ENCODE peak calls at places on chromosomes 16 and 17, in ten cellular contexts. Z, Y, P, M, J, K, U, F, H and Q are unnamed samples.

GRCh38 chr16:21663889-21664647 is at the start of gene OTOA:
- DNase-seq in J (no peak), Y (no peak), P (peak; percentile 75), F (no peak), H (no peak), U (no peak), M (no peak), Z (no peak), K (no peak), Q (peak; percentile 43)

GRCh38 chr16:58655215-58655596 is 25.6 kb upstream of the CNOT1 start:
- DNase-seq in K (no peak), F (no peak), J (no peak), Z (no peak), P (no peak), U (no peak), M (no peak), Y (no peak), H (peak; percentile 23), Q (no peak)

GRCh38 chr16:70589998-70590471 is 56.3 kb upstream of the IL34 start:
- DNase-seq in M (peak; percentile 82), K (peak; percentile 49), H (peak; percentile 29), F (no peak), J (no peak), Y (no peak), Z (peak; percentile 47), P (no peak), U (peak; percentile 46), Q (no peak)

GRCh38 chr16:11350531-11351335 is 5.5 kb downstream of the RMI2 start:
- DNase-seq in J (no peak), H (no peak), K (peak; percentile 57), Z (peak; percentile 91), P (no peak), F (no peak), M (peak; percentile 76), Y (peak; percentile 56), U (peak; percentile 54), Q (no peak)

GRCh38 chr17:65772989-65773388 is 211.5 kb upstream of the AXIN2 start:
- DNase-seq in U (no peak), F (no peak), J (no peak), Z (no peak), M (no peak), K (no peak), Y (no peak), H (no peak), P (no peak), Q (no peak)

GRCh38 chr17:64653985-64654355 is 8.1 kb downstream of the SMURF2 start:
- DNase-seq in K (no peak), U (no peak), Z (no peak), F (no peak), H (no peak), M (no peak), P (no peak), Y (no peak), J (no peak), Q (no peak)

GRCh38 chr16:85759631-85760419 is 8.9 kb upstream of the C16orf74 start:
- DNase-seq in P (peak; percentile 80), H (peak; percentile 49), U (no peak), F (peak; percentile 76), J (no peak), Z (no peak), M (no peak), Y (no peak), K (no peak), Q (peak; percentile 53)

GRCh38 chr17:40809721-40810421 is 10.1 kb upstream of the KRT28 start:
- DNase-seq in U (no peak), Z (peak; percentile 39), H (no peak), P (no peak), F (no peak), M (peak; percentile 31), K (no peak), J (no peak), Y (no peak), Q (no peak)

GRCh38 chr16:23125277-23125676 is 24.0 kb downstream of the USP31 start:
- DNase-seq in P (no peak), K (no peak), M (peak; percentile 20), F (no peak), H (no peak), J (no peak), Z (no peak), Y (no peak), U (no peak), Q (no peak)

DNA sequence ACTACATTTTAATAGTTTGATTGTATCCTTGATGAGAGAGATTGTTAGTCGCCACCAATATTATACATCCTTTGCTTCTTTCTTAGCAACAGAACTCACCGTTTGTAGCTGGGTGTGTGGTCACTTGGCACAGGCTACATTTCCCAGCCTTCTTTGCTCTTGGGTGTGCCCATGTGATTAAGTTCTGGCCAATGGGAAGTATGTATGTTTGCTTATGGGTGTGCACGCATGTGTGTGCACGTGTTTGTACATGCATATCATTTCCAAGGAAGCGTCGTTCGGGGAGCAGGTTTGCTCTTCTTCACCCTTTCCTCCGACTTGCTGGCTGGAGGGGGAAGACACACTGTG is 4.4 kb upstream of the SEC14L1 start:
- DNase-seq in Y (no peak), P (no peak), F (no peak), K (no peak), U (no peak), M (no peak), J (no peak), H (no peak), Z (no peak), Q (no peak)
- TF ChIP-seq CTCF in Y (no peak), P (no peak), F (no peak), K (no peak), U (no peak), M (no peak), J (no peak), H (no peak), Z (no peak), Q (no peak)

GRCh38 chr16:81449241-81449640 is 4.6 kb downstream of the CMIP start:
- DNase-seq in J (no peak), Z (no peak), Y (no peak), M (no peak), U (no peak), P (no peak), F (no peak), H (no peak), K (no peak), Q (no peak)

GRCh38 chr16:81451753-81452680 is 7.4 kb downstream of the CMIP start:
- DNase-seq in U (no peak), H (no peak), F (peak; percentile 83), Y (no peak), P (peak; percentile 61), J (no peak), M (no peak), K (no peak), Z (no peak), Q (no peak)

GRCh38 chr16:81449899-81450608 is 5.4 kb downstream of the CMIP start:
- DNase-seq in U (no peak), P (no peak), F (no peak), H (no peak), M (no peak), Y (no peak), J (no peak), K (no peak), Z (no peak), Q (no peak)

GRCh38 chr16:81453091-81453728 is 8.6 kb downstream of the CMIP start:
- DNase-seq in P (no peak), K (no peak), F (no peak), H (no peak), Y (no peak), Z (no peak), U (no peak), J (no peak), M (no peak), Q (no peak)

DNA sequence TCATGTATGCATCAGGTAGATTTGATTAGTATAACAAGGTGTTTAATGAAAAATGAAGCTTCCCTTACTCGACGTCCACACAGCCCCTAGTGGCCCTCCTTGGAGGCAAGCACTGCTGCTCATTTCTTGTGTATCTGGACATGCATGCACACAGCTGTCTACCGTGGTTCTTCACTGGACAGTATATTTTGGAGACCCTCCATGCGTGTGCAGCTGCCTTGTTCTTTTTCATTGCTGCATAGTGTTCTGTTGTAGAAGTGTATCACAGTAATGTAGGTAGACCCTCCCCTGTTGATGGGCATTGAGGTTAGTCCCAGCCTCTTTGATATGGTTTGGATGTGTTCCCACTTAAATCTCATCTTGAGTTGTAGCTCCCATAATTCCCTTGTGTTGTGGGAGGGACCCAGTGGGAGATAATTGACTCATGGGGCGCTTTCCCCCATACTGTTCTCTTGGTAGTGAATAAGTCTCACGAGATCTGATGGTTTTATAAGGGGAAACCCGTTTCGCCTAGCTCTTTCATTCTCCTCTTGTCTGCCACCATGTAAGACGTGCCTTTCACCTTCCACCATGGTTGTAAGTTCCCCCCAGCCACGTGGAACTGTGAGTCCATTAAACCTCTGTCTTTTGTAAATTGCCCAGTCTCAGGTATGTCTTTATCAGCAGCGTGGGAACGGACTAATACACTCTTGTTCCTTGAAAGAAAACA is 6.3 kb downstream of the CMIP start:
- DNase-seq in U (no peak), F (no peak), P (no peak), Y (no peak), Z (no peak), H (no peak), K (no peak), M (no peak), J (no peak), Q (no peak)
- TF ChIP-seq CTCF in U (no peak), F (peak; percentile 9), P (peak; percentile 48), Y (no peak), Z (no peak), H (no peak), K (no peak), M (no peak), J (no peak), Q (no peak)

GRCh38 chr16:53692146-53692545 is 11.5 kb downstream of the RPGRIP1L start:
- DNase-seq in H (no peak), Y (no peak), P (peak; percentile 81), M (peak; percentile 44), K (no peak), Z (no peak), U (no peak), F (no peak), J (no peak), Q (no peak)
- TF ChIP-seq CTCF in H (no peak), Y (no peak), P (peak; percentile 73), M (no peak), K (peak; percentile 21), Z (no peak), U (peak; percentile 19), F (no peak), J (no peak), Q (no peak)

GRCh38 chr16:1213796-1214372 is 11.2 kb downstream of the TPSG1 start:
- DNase-seq in H (no peak), Z (no peak), Y (no peak), P (no peak), U (no peak), J (no peak), F (no peak), M (no peak), K (no peak), Q (no peak)

GRCh38 chr16:1212616-1213194 is 12.4 kb downstream of the TPSG1 start:
- DNase-seq in J (no peak), H (no peak), K (no peak), Y (no peak), U (no peak), F (no peak), P (no peak), M (no peak), Z (no peak), Q (no peak)

GRCh38 chr16:1210461-1210860 is 14.6 kb downstream of the TPSG1 start:
- DNase-seq in J (no peak), U (no peak), M (no peak), H (no peak), K (no peak), P (no peak), F (no peak), Y (no peak), Z (no peak), Q (no peak)

GRCh38 chr16:1213231-1213630 is 11.8 kb downstream of the TPSG1 start:
- DNase-seq in U (no peak), H (no peak), Y (no peak), M (no peak), K (no peak), F (no peak), J (no peak), P (no peak), Z (no peak), Q (no peak)

GRCh38 chr16:1211451-1212268 is 13.4 kb downstream of the TPSG1 start:
- DNase-seq in P (no peak), M (no peak), K (no peak), Z (no peak), Y (no peak), U (no peak), F (no peak), J (no peak), H (no peak), Q (no peak)
- TF ChIP-seq CTCF in P (no peak), M (no peak), K (no peak), Z (no peak), Y (no peak), U (no peak), F (no peak), J (no peak), H (no peak), Q (no peak)